ENCODE peak calls at places on chromosomes 11 and 22, in four cellular contexts. H is GM23338, V is endothelial cell of umbilical vein, P is OCI-LY7. D is an unnamed sample.
A peak's percentile ranks its signal among the peaks of the same experiment; 100 is the strongest.

GRCh38 chr11:70399681-70400112 is 1.4 kb downstream of the CTTN start:
- DNase-seq in P (no peak), V (peak; percentile 95), H (peak; percentile 76), D (peak; percentile 98)

GRCh38 chr22:28034760-28035401 is 115.8 kb upstream of the PITPNB start:
- DNase-seq in H (no peak), V (peak; percentile 86), P (no peak), D (peak; percentile 9)

GRCh38 chr22:41893591-41894375 is 21.1 kb downstream of the SHISA8 start:
- DNase-seq in P (no peak), V (no peak), H (no peak), D (peak; percentile 61)

GRCh38 chr11:2565447-2566222 is 120.8 kb downstream of the KCNQ1 start:
- DNase-seq in P (no peak), V (no peak), H (no peak), D (peak; percentile 19)

GRCh38 chr22:21445437-21446127 is 21.6 kb upstream of the TMEM191C start:
- DNase-seq in H (no peak), P (no peak), V (no peak), D (no peak)

GRCh38 chr11:17012712-17013547 is 1.3 kb downstream of the PLEKHA7 start:
- DNase-seq in P (no peak), H (peak; percentile 72), V (peak; percentile 50), D (peak; percentile 99)

GRCh38 chr11:58622344-58622743 is at the start of gene CNTF:
- DNase-seq in H (no peak), V (no peak), P (no peak), D (no peak)

GRCh38 chr11:76095891-76096290 is 110.4 kb downstream of the WNT11 start:
- DNase-seq in V (no peak), H (no peak), P (no peak), D (no peak)

GRCh38 chr11:255176-255575 is 18.4 kb downstream of the PSMD13 start:
- DNase-seq in V (no peak), H (no peak), P (no peak), D (no peak)

GRCh38 chr22:32544953-32545558 is 70.4 kb downstream of the FBXO7 start:
- DNase-seq in H (no peak), P (no peak), V (no peak), D (peak; percentile 71)

GRCh38 chr11:73921180-73921579 is 29.6 kb upstream of the DNAJB13 start:
- DNase-seq in V (no peak), H (no peak), P (no peak), D (no peak)

GRCh38 chr11:73521621-73522020 is 76.3 kb downstream of the FAM168A start:
- DNase-seq in P (no peak), H (no peak), V (peak; percentile 51), D (no peak)

GRCh38 chr11:130578738-130579368 is 130.4 kb downstream of the ADAMTS15 start:
- DNase-seq in H (no peak), V (no peak), P (no peak), D (no peak)

GRCh38 chr11:95154514-95154913 is 64.9 kb downstream of the ENDOD1 start:
- DNase-seq in P (peak; percentile 78), H (peak; percentile 84), V (peak; percentile 36), D (peak; percentile 74)

GRCh38 chr11:59429924-59430516 is 3.8 kb upstream of the OR5A2 start:
- DNase-seq in P (peak; percentile 78), H (peak; percentile 82), V (peak; percentile 54), D (peak; percentile 31)

GRCh38 chr11:60767388-60767811 is 10.7 kb downstream of the MS4A15 start:
- DNase-seq in H (peak; percentile 83), V (peak; percentile 16), P (no peak), D (peak; percentile 65)

GRCh38 chr11:78292109-78292803 is 103.5 kb downstream of the USP35 start:
- DNase-seq in V (no peak), H (no peak), P (no peak), D (no peak)

GRCh38 chr11:8813658-8814057 is 97.3 kb upstream of the AKIP1 start:
- DNase-seq in P (peak; percentile 70), H (peak; percentile 92), V (peak; percentile 81), D (peak; percentile 98)

GRCh38 chr11:104856607-104857006 is 41.7 kb downstream of the CASP12 start:
- DNase-seq in V (no peak), P (no peak), H (no peak), D (no peak)

GRCh38 chr11:62508336-62509058 is 38.1 kb downstream of the AHNAK start:
- DNase-seq in P (peak; percentile 40), H (peak; percentile 92), V (peak; percentile 86), D (peak; percentile 89)

GRCh38 chr11:61331636-61332035 is 1.3 kb downstream of the DDB1 start:
- DNase-seq in V (no peak), P (no peak), H (no peak), D (peak; percentile 71)

GRCh38 chr22:38997518-38997917 is 15.4 kb downstream of the APOBEC3B start:
- DNase-seq in P (no peak), H (no peak), V (no peak), D (no peak)

GRCh38 chr11:132904091-132904490 is 628.2 kb downstream of the OPCML start:
- DNase-seq in H (no peak), V (no peak), P (no peak), D (no peak)

GRCh38 chr11:63762662-63763505 is 5.7 kb downstream of the ZFTA start:
- DNase-seq in P (no peak), H (peak; percentile 71), V (peak; percentile 20), D (peak; percentile 92)

GRCh38 chr11:134527382-134528243 is 115.6 kb upstream of the B3GAT1 start:
- DNase-seq in P (no peak), H (no peak), V (no peak), D (peak; percentile 68)

GRCh38 chr11:131064373-131064991 is 148.2 kb upstream of the SNX19 start:
- DNase-seq in H (peak; percentile 95), V (peak; percentile 23), P (peak; percentile 68), D (peak; percentile 76)

GRCh38 chr22:43198936-43199335 is 12.0 kb upstream of the TTLL12 start:
- DNase-seq in H (no peak), P (no peak), V (no peak), D (no peak)

GRCh38 chr22:38273135-38273761 is 438 bp upstream of the TMEM184B start:
- DNase-seq in P (peak; percentile 30), V (peak; percentile 56), H (no peak), D (peak; percentile 78)

GRCh38 chr11:96222102-96222501 is 120.9 kb downstream of the MAML2 start:
- DNase-seq in V (no peak), H (no peak), P (no peak), D (no peak)

GRCh38 chr11:123069878-123070821 is 8.2 kb upstream of the HSPA8 start:
- DNase-seq in H (no peak), V (no peak), P (peak; percentile 62), D (no peak)

GRCh38 chr11:132535830-132536229 is 996.5 kb downstream of the OPCML start:
- DNase-seq in V (no peak), H (no peak), P (no peak), D (no peak)

GRCh38 chr11:65992056-65992455 is 9.9 kb downstream of the EIF1AD start:
- DNase-seq in V (no peak), P (no peak), H (no peak), D (peak; percentile 67)
- TF ChIP-seq CTCF in V (no peak), P (no peak), H (no peak), D (no peak)

GRCh38 chr22:26360169-26360885 is 68.7 kb upstream of the ASPHD2 start:
- DNase-seq in P (peak; percentile 70), H (peak; percentile 94), V (peak; percentile 87), D (peak; percentile 61)
- H2AFZ ChIP-seq in P (peak overlapping the region; percentile 45), H (peak overlapping the region; percentile 87), V (peak overlapping the region; percentile 74), D (peak overlapping the region; percentile 90)

DNA sequence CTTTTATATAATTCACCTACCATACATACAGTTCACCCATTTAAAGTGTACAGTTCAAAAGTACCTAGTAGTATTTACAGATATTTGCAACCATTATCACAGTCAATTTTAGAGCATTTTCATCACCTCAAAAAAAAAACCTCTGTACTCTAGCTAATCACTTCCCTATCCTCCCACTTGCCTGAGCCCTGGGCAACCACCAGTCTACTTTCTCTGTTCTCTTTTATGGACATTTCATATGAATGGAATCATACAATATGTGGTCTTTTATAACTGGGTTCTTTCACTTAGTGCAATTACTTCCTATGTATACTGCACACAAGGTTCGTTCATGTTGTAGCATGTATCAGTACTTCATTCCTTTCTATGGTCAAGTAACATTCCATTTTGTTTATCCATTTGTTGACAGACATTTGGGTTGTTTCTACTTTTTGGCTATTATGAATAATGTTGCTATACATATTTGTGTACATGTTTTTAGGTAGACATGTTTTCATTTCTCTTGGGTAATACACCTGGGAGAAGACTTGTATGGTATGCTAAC is 17.8 kb upstream of the NEU3 start:
- DNase-seq in P (no peak), H (no peak), V (no peak), D (no peak)
- H3K36me3 ChIP-seq in P (peaks cover 96% of the 10 kb centered on the region), H (peaks cover 27% of the 10 kb centered on the region), V (peaks cover 18% of the 10 kb centered on the region), D (peaks cover 54% of the 10 kb centered on the region)

GRCh38 chr22:36330655-36331305 is 57.0 kb downstream of the MYH9 start:
- DNase-seq in H (no peak), P (no peak), V (peak; percentile 78), D (peak; percentile 84)

GRCh38 chr22:36331912-36332622 is 55.7 kb downstream of the MYH9 start:
- DNase-seq in V (peak; percentile 70), H (no peak), P (peak; percentile 71), D (peak; percentile 87)

GRCh38 chr22:36330127-36330526 is 57.6 kb downstream of the MYH9 start:
- DNase-seq in H (no peak), V (no peak), P (no peak), D (no peak)

GRCh38 chr22:36332623-36333331 is 55.0 kb downstream of the MYH9 start:
- DNase-seq in H (no peak), P (peak; percentile 36), V (peak; percentile 64), D (peak; percentile 86)

GRCh38 chr22:36331306-36331911 is 56.4 kb downstream of the MYH9 start:
- DNase-seq in H (peak; percentile 71), V (peak; percentile 93), P (peak; percentile 91), D (peak; percentile 90)
- TF ChIP-seq CTCF in H (no peak), V (no peak), P (no peak), D (no peak)

GRCh38 chr22:36435516-36436415 is 45.7 kb downstream of the TXN2 start:
- DNase-seq in H (peak; percentile 61), P (no peak), V (no peak), D (peak; percentile 36)

GRCh38 chr22:36432592-36433317 is 45.0 kb upstream of the MYH9 start:
- DNase-seq in V (no peak), P (no peak), H (peak; percentile 40), D (peak; percentile 77)

GRCh38 chr22:36431977-36432376 is 44.2 kb upstream of the MYH9 start:
- DNase-seq in H (no peak), P (no peak), V (no peak), D (no peak)

GRCh38 chr22:36430863-36431262 is 43.1 kb upstream of the MYH9 start:
- DNase-seq in P (no peak), H (no peak), V (peak; percentile 58), D (peak; percentile 76)

GRCh38 chr22:36433318-36434231 is 45.8 kb upstream of the MYH9 start:
- DNase-seq in P (no peak), H (peak; percentile 55), V (peak; percentile 33), D (peak; percentile 62)
- H2AFZ ChIP-seq in P (no peak overlapping the region), H (peak overlapping the region; percentile 96), V (no peak overlapping the region), D (no peak overlapping the region)

GRCh38 chr22:23315341-23315917 is 135.1 kb downstream of the BCR start:
- DNase-seq in V (peak; percentile 49), P (peak; percentile 56), H (peak; percentile 67), D (peak; percentile 88)
- H3K36me3 ChIP-seq in V (peaks cover 19% of the 10 kb centered on the region), P (peaks cover 3% of the 10 kb centered on the region), H (no peaks in the 10 kb centered on the region), D (no peaks in the 10 kb centered on the region)

GRCh38 chr11:6362868-6363678 is 27.2 kb upstream of the SMPD1 start:
- DNase-seq in V (peak; percentile 72), H (peak; percentile 91), P (peak; percentile 70), D (peak; percentile 91)
- TF ChIP-seq CTCF in V (peak; percentile 97), H (peak; percentile 99), P (peak; percentile 87), D (peak; percentile 94)